ENCODE peak calls at places on chromosomes 2 and 18, in seven cellular contexts. One of them, this sample, is unnamed.

GRCh38 chr2:162114291-162114690 is 37.8 kb downstream of the GCG start:
- DNase-seq in lower lobe of right lung: no peak
- DNase-seq in astrocyte of the spinal cord: peak
- DNase-seq in fibroblast of lung: no peak
- DNase-seq in nephron progenitor cell: no peak
- DNase-seq in NCI-H748 treated with DMSO at 0.1 percent for 48 hours: no peak
- DNase-seq in sigmoid colon: no peak
- DNase-seq in this sample: no peak

GRCh38 chr2:155145758-155146229 is 447.3 kb downstream of the KCNJ3 start:
- DNase-seq in lower lobe of right lung: no peak
- DNase-seq in astrocyte of the spinal cord: no peak
- DNase-seq in fibroblast of lung: no peak
- DNase-seq in nephron progenitor cell: no peak
- DNase-seq in NCI-H748 treated with DMSO at 0.1 percent for 48 hours: peak
- DNase-seq in sigmoid colon: no peak
- DNase-seq in this sample: no peak

GRCh38 chr2:16137080-16137755 is 196.9 kb downstream of the MYCN start:
- DNase-seq in lower lobe of right lung: no peak
- DNase-seq in astrocyte of the spinal cord: no peak
- DNase-seq in fibroblast of lung: no peak
- DNase-seq in nephron progenitor cell: no peak
- DNase-seq in NCI-H748 treated with DMSO at 0.1 percent for 48 hours: no peak
- DNase-seq in sigmoid colon: no peak
- DNase-seq in this sample: no peak

GRCh38 chr2:84942964-84943421 is 28.0 kb upstream of the KCMF1 start:
- DNase-seq in lower lobe of right lung: no peak
- DNase-seq in astrocyte of the spinal cord: no peak
- DNase-seq in fibroblast of lung: no peak
- DNase-seq in nephron progenitor cell: no peak
- DNase-seq in NCI-H748 treated with DMSO at 0.1 percent for 48 hours: no peak
- DNase-seq in sigmoid colon: peak
- DNase-seq in this sample: no peak

GRCh38 chr2:58870704-58871103 is 629.6 kb upstream of the FANCL start:
- DNase-seq in lower lobe of right lung: no peak
- DNase-seq in astrocyte of the spinal cord: no peak
- DNase-seq in fibroblast of lung: no peak
- DNase-seq in nephron progenitor cell: no peak
- DNase-seq in NCI-H748 treated with DMSO at 0.1 percent for 48 hours: no peak
- DNase-seq in sigmoid colon: no peak
- DNase-seq in this sample: no peak

GRCh38 chr2:152792973-152793372 is 74.6 kb downstream of the ARL6IP6 start:
- DNase-seq in lower lobe of right lung: no peak
- DNase-seq in astrocyte of the spinal cord: no peak
- DNase-seq in fibroblast of lung: no peak
- DNase-seq in nephron progenitor cell: no peak
- DNase-seq in NCI-H748 treated with DMSO at 0.1 percent for 48 hours: no peak
- DNase-seq in sigmoid colon: no peak
- DNase-seq in this sample: no peak

GRCh38 chr2:1816414-1816911 is 72.1 kb upstream of the PXDN start:
- DNase-seq in lower lobe of right lung: no peak
- DNase-seq in astrocyte of the spinal cord: peak
- DNase-seq in fibroblast of lung: peak
- DNase-seq in nephron progenitor cell: no peak
- DNase-seq in NCI-H748 treated with DMSO at 0.1 percent for 48 hours: no peak
- DNase-seq in sigmoid colon: peak
- DNase-seq in this sample: peak

GRCh38 chr18:44568986-44569385 is 111.7 kb upstream of the SETBP1 start:
- DNase-seq in lower lobe of right lung: no peak
- DNase-seq in astrocyte of the spinal cord: no peak
- DNase-seq in fibroblast of lung: no peak
- DNase-seq in nephron progenitor cell: no peak
- DNase-seq in NCI-H748 treated with DMSO at 0.1 percent for 48 hours: no peak
- DNase-seq in sigmoid colon: no peak
- DNase-seq in this sample: no peak

GRCh38 chr2:164386226-164386625 is 235.1 kb downstream of the GRB14 start:
- DNase-seq in lower lobe of right lung: no peak
- DNase-seq in astrocyte of the spinal cord: peak
- DNase-seq in fibroblast of lung: no peak
- DNase-seq in nephron progenitor cell: no peak
- DNase-seq in NCI-H748 treated with DMSO at 0.1 percent for 48 hours: no peak
- DNase-seq in sigmoid colon: no peak
- DNase-seq in this sample: no peak

This sample was measured in GM04503.